ENCODE peak calls at places on chromosomes 7 and 10, in ten cellular contexts. G, I, L, Q, X, B, R, T, E and Z are unnamed samples.
A peak's percentile ranks its signal among the peaks of the same experiment; 100 is the strongest.

GRCh38 chr10:97076781-97077180 is 109.0 kb downstream of the SLIT1 start:
- DNase-seq in E (no peak), R (no peak), Q (no peak), L (no peak), B (no peak), X (no peak), I (no peak), T (no peak), G (no peak), Z (no peak)

GRCh38 chr10:97713828-97714400 is 384 bp downstream of the MARVELD1 start:
- DNase-seq in G (peak; percentile 43), B (peak; percentile 79), I (peak; percentile 61), E (peak; percentile 72), R (peak; percentile 77), Q (peak; percentile 88), T (no peak), L (peak; percentile 76), X (peak; percentile 46), Z (no peak)

GRCh38 chr10:78614744-78615143 is 454.0 kb upstream of the ZMIZ1 start:
- DNase-seq in B (no peak), G (no peak), I (no peak), R (no peak), E (no peak), L (no peak), Q (no peak), X (no peak), T (no peak), Z (no peak)

GRCh38 chr7:1530946-1531262 is 402 bp downstream of the MAFK start:
- DNase-seq in G (peak; percentile 44), L (no peak), R (no peak), T (no peak), Q (no peak), X (no peak), E (peak; percentile 15), I (no peak), B (no peak), Z (no peak)

GRCh38 chr7:110664798-110665197 is 426.1 kb upstream of the LRRN3 start:
- DNase-seq in L (no peak), X (no peak), T (no peak), I (no peak), R (no peak), G (no peak), E (no peak), B (no peak), Q (no peak), Z (no peak)

GRCh38 chr10:1036341-1036791 is 10.7 kb upstream of the IDI2 start:
- DNase-seq in R (no peak), I (peak; percentile 88), X (peak; percentile 51), E (no peak), B (peak; percentile 37), G (peak; percentile 25), Q (no peak), T (no peak), L (no peak), Z (no peak)

GRCh38 chr10:62266611-62267010 is 2.0 kb downstream of the RTKN2 start:
- DNase-seq in L (no peak), G (no peak), T (no peak), B (no peak), I (no peak), R (no peak), E (no peak), X (no peak), Q (no peak), Z (no peak)

GRCh38 chr7:50363327-50364060 is 59.0 kb downstream of the IKZF1 start:
- DNase-seq in L (no peak), Q (no peak), X (no peak), E (no peak), G (peak; percentile 41), I (no peak), T (no peak), R (no peak), B (no peak), Z (no peak)

GRCh38 chr7:117470777-117471176 is 9.0 kb upstream of the CFTR start:
- DNase-seq in I (no peak), Q (no peak), R (no peak), T (no peak), L (peak; percentile 63), G (no peak), X (no peak), B (no peak), E (no peak), Z (no peak)

GRCh38 chr10:97065686-97066679 is 119.8 kb downstream of the SLIT1 start:
- DNase-seq in T (no peak), G (no peak), B (no peak), E (no peak), R (no peak), I (no peak), L (no peak), X (no peak), Q (no peak), Z (no peak)

GRCh38 chr10:43058716-43059335 is 18.0 kb upstream of the RET start:
- DNase-seq in Q (no peak), T (no peak), B (no peak), L (no peak), G (no peak), X (no peak), E (no peak), I (no peak), R (no peak), Z (no peak)

GRCh38 chr10:43056568-43057011 is 20.3 kb upstream of the RET start:
- DNase-seq in X (no peak), E (no peak), B (no peak), R (peak; percentile 22), L (no peak), I (no peak), T (no peak), G (no peak), Q (peak; percentile 34), Z (no peak)

GRCh38 chr10:43059336-43059720 is 17.5 kb upstream of the RET start:
- DNase-seq in B (no peak), Q (no peak), L (no peak), T (no peak), X (no peak), G (no peak), I (no peak), R (no peak), E (no peak), Z (no peak)

GRCh38 chr10:43057231-43057711 is 19.6 kb upstream of the RET start:
- DNase-seq in X (no peak), R (peak; percentile 22), E (no peak), L (no peak), B (no peak), Q (peak; percentile 24), I (no peak), T (no peak), G (no peak), Z (no peak)

DNA sequence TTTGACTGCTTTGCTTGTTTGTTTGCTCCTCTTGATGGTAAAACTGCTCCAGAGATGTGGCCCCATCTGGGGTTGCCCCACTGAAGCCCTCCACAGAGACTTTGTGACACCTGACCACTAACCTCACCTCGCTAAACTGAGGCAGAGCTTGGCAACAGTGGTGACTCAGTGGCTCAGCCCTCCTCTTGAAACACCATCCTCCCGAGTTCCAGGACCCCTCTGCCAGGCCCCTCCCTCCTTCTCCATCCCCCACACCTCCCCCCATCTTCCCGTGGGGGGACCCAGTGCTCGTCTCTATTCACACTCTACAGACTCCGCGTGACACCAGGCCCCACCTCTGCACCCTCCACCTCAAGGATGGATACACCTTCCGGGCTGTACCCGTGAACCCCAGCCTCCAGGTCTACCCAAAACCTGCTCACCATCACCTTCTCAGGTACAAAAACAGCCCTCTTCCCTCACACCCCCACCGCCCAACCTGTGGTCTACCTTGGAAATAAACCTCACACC is 19.0 kb upstream of the RET start:
- DNase-seq in T (no peak), B (no peak), I (no peak), X (no peak), G (no peak), Q (peak; percentile 54), R (no peak), L (no peak), E (no peak), Z (no peak)
- H3K4me3 ChIP-seq in T (no peak overlapping the region), B (no peak overlapping the region), I (no peak overlapping the region), X (no peak overlapping the region), G (no peak overlapping the region), Q (no peak overlapping the region), R (no peak overlapping the region), L (no peak overlapping the region), E (no peak overlapping the region), Z (no peak overlapping the region)

GRCh38 chr10:6112893-6113292 is 24.1 kb downstream of the RBM17 start:
- DNase-seq in I (no peak), T (no peak), Q (no peak), R (no peak), L (no peak), B (no peak), X (no peak), E (no peak), G (no peak), Z (no peak)
- H3K4me3 ChIP-seq in I (no peak overlapping the region), T (no peak overlapping the region), Q (no peak overlapping the region), R (no peak overlapping the region), L (no peak overlapping the region), B (no peak overlapping the region), X (no peak overlapping the region), E (no peak overlapping the region), G (no peak overlapping the region), Z (no peak overlapping the region)

GRCh38 chr7:51640851-51641250 is 324.2 kb upstream of the COBL start:
- DNase-seq in G (no peak), E (no peak), B (no peak), T (no peak), X (no peak), I (no peak), L (no peak), Q (no peak), R (no peak), Z (no peak)
- H3K4me3 ChIP-seq in G (no peak overlapping the region), E (no peak overlapping the region), B (no peak overlapping the region), T (no peak overlapping the region), X (no peak overlapping the region), I (no peak overlapping the region), L (no peak overlapping the region), Q (no peak overlapping the region), R (no peak overlapping the region), Z (no peak overlapping the region)

GRCh38 chr10:113686028-113686427 is 6.3 kb downstream of the CASP7 start:
- DNase-seq in L (no peak), B (no peak), I (no peak), G (no peak), Q (no peak), E (no peak), T (no peak), R (no peak), X (no peak), Z (no peak)

GRCh38 chr10:113680172-113681111 is 730 bp downstream of the CASP7 start:
- DNase-seq in T (no peak), Q (peak; percentile 73), X (peak; percentile 11), B (peak; percentile 73), R (peak; percentile 55), E (peak; percentile 45), I (peak; percentile 49), G (no peak), L (peak; percentile 41), Z (no peak)

GRCh38 chr10:113683300-113683699 is 3.6 kb downstream of the CASP7 start:
- DNase-seq in B (no peak), R (no peak), X (no peak), G (no peak), E (no peak), I (no peak), T (no peak), Q (no peak), L (no peak), Z (no peak)

GRCh38 chr10:113679463-113680171 is at the start of gene CASP7:
- DNase-seq in B (peak; percentile 82), R (peak; percentile 89), I (peak; percentile 55), L (peak; percentile 84), E (peak; percentile 76), G (peak; percentile 68), T (no peak), Q (peak; percentile 90), X (peak; percentile 71), Z (no peak)

GRCh38 chr10:113681533-113682470 is 2.1 kb downstream of the CASP7 start:
- DNase-seq in E (no peak), Q (no peak), B (no peak), L (no peak), X (no peak), R (no peak), G (no peak), T (no peak), I (no peak), Z (no peak)
- H3K4me3 ChIP-seq in E (no peak overlapping the region), Q (no peak overlapping the region), B (no peak overlapping the region), L (peak overlapping the region; percentile 88), X (no peak overlapping the region), R (peak overlapping the region; percentile 93), G (no peak overlapping the region), T (no peak overlapping the region), I (no peak overlapping the region), Z (no peak overlapping the region)